ENCODE peak calls at places on chromosome 19, in four cellular contexts. W, O, C and L are unnamed samples.

GRCh38 chr19:19420570-19421301 is 15.3 kb downstream of the GATAD2A start:
- DNase-seq in W (no peak), O (no peak), C (no peak), L (no peak)

GRCh38 chr19:6279620-6279930 is 200 bp downstream of the MLLT1 start:
- DNase-seq in W (no peak), O (no peak), C (no peak), L (no peak)

GRCh38 chr19:2083174-2083854 is 12.8 kb downstream of the MOB3A start:
- DNase-seq in W (no peak), O (no peak), C (no peak), L (no peak)

GRCh38 chr19:40594657-40595077 is 6.5 kb upstream of the LTBP4 start:
- DNase-seq in W (peak; percentile 57), O (peak; percentile 53), C (no peak), L (no peak)

GRCh38 chr19:46660008-46660517 is 919 bp downstream of the DACT3 start:
- DNase-seq in W (peak; percentile 72), O (peak; percentile 65), C (peak; percentile 38), L (peak; percentile 78)

GRCh38 chr19:57672466-57672865 is 3.7 kb downstream of the ZSCAN4 start:
- DNase-seq in W (no peak), O (no peak), C (no peak), L (no peak)

GRCh38 chr19:53647792-53648191 is 16.0 kb downstream of the DPRX start:
- DNase-seq in W (no peak), O (no peak), C (no peak), L (no peak)

GRCh38 chr19:46384396-46384795 is 29.0 kb downstream of the CCDC8 start:
- DNase-seq in W (no peak), O (no peak), C (no peak), L (no peak)

GRCh38 chr19:53328967-53329366 is 4.6 kb upstream of the ZNF845 start:
- DNase-seq in W (no peak), O (no peak), C (peak; percentile 68), L (peak; percentile 75)

GRCh38 chr19:7391218-7391670 is 42.5 kb downstream of the ARHGEF18 start:
- DNase-seq in W (no peak), O (peak; percentile 51), C (no peak), L (no peak)

GRCh38 chr19:2477141-2477710 is 1.3 kb downstream of the GADD45B start:
- DNase-seq in W (peak; percentile 63), O (no peak), C (no peak), L (no peak)

GRCh38 chr19:23305555-23305954 is 55.4 kb upstream of the ZNF724 start:
- DNase-seq in W (no peak), O (no peak), C (no peak), L (peak; percentile 23)

GRCh38 chr19:10769533-10770491 is 51.9 kb downstream of the DNM2 start:
- DNase-seq in W (no peak), O (peak; percentile 63), C (no peak), L (peak; percentile 39)

GRCh38 chr19:58123354-58123753 is 25.3 kb upstream of the ZSCAN18 start:
- DNase-seq in W (no peak), O (no peak), C (no peak), L (peak; percentile 28)

GRCh38 chr19:23415561-23416191 is 20.4 kb upstream of the ZNF91 start:
- DNase-seq in W (peak; percentile 89), O (no peak), C (peak; percentile 90), L (peak; percentile 97)

GRCh38 chr19:6214881-6215541 is 64.8 kb downstream of the MLLT1 start:
- DNase-seq in W (no peak), O (no peak), C (no peak), L (no peak)

GRCh38 chr19:31282346-31282745 is 66.9 kb downstream of the TSHZ3 start:
- DNase-seq in W (no peak), O (no peak), C (no peak), L (no peak)

GRCh38 chr19:46802152-46802551 is 13.8 kb upstream of the SLC1A5 start:
- DNase-seq in W (no peak), O (no peak), C (no peak), L (no peak)

GRCh38 chr19:18657590-18658365 is 20.9 kb downstream of the KLHL26 start:
- DNase-seq in W (no peak), O (peak; percentile 42), C (no peak), L (peak; percentile 78)

GRCh38 chr19:9885077-9885552 is 50.0 kb downstream of the PIN1 start:
- DNase-seq in W (no peak), O (no peak), C (no peak), L (peak; percentile 56)

GRCh38 chr19:54030895-54031586 is 32.7 kb downstream of the VSTM1 start:
- DNase-seq in W (no peak), O (peak; percentile 40), C (no peak), L (peak; percentile 71)

GRCh38 chr19:14347999-14348889 is 33.0 kb upstream of the ADGRE5 start:
- DNase-seq in W (peak; percentile 92), O (peak; percentile 80), C (peak; percentile 80), L (peak; percentile 78)

GRCh38 chr19:42401365-42402303 is 11.5 kb upstream of the CNFN start:
- DNase-seq in W (peak; percentile 97), O (peak; percentile 81), C (peak; percentile 89), L (peak; percentile 96)

GRCh38 chr19:5792224-5792623 is 1.3 kb upstream of the DUS3L start:
- DNase-seq in W (no peak), O (no peak), C (no peak), L (no peak)

GRCh38 chr19:1312732-1313694 is 27.3 kb downstream of the EFNA2 start:
- DNase-seq in W (no peak), O (no peak), C (no peak), L (no peak)

GRCh38 chr19:8321760-8322637 is 703 bp downstream of the RPS28 start:
- DNase-seq in W (no peak), O (peak; percentile 28), C (no peak), L (no peak)

GRCh38 chr19:14432817-14433453 is at the start of gene PKN1:
- DNase-seq in W (peak; percentile 86), O (peak; percentile 78), C (peak; percentile 72), L (peak; percentile 88)

GRCh38 chr19:23762884-23763711 is 4.4 kb upstream of the ZNF681 start:
- DNase-seq in W (peak; percentile 86), O (peak; percentile 94), C (peak; percentile 98), L (peak; percentile 98)

DNA sequence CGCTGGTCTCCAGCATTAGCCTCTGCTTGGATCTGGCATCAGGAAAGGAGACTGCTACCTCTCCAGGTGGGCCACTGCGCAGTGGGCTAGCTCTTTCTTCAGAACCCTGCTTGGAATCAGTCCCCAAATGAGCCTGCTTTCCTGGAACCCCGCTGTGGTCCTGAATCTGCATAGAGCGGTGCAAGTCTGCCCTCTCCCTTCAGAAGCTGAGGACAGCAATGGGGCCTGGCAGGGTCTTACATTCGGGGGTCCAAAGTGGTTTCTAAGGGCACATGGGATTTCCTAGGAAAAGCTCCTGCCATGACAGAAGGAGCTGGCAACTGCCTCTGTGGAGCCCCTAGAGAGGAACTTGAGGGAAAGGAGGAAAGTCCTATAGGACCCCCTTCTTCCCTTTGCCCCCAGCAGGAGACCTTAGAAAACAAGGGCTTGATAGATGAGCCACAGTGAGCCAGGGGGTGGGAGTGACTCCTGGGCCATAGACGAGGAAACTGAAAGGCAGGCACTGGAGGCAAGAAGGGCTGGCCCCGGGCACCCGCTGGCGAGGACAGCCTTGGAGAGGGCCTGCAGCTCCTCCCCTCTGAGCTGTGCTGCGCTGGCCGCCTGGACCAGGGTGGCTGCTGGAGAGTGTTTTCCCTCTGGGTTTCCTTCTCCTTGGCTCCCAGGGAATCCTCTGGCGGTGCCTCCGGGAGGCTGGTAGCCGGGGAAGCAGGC is 1.4 kb upstream of the VSTM2B start:
- DNase-seq in W (no peak), O (no peak), C (peak; percentile 66), L (peak; percentile 70)
- TF ChIP-seq CREB1 in W (no peak), O (no peak), C (no peak), L (no peak)

GRCh38 chr19:13056052-13056660 is 46.5 kb downstream of the LYL1 start:
- DNase-seq in W (peak; percentile 70), O (no peak), C (peak; percentile 62), L (peak; percentile 73)
- TF ChIP-seq CREB1 in W (no peak), O (no peak), C (no peak), L (no peak)

DNA sequence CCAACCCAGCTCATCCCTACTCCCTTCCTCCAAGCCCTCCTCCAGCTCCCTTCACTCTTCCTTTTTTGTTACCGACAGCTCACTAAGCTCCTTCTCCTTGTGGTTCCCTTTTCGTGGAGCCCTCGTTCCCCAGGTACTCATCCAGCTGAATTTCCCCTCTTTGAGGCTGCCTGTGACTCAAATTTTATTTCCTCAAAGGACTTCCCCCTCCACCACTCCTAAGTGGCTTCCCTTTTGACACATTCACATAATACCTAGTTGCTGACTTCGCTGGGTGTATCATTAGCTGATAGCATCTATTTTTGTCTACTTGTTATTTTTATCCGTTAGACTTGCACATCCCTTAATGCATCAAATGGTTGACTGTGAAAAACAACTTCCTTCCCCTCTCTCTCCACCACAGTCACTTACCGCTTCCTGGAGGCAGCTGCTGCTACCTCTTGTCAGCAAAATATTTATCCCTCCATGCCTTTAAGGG is 14.5 kb downstream of the FFAR2 start:
- DNase-seq in W (no peak), O (no peak), C (no peak), L (no peak)
- TF ChIP-seq CREB1 in W (no peak), O (no peak), C (no peak), L (no peak)

GRCh38 chr19:48508729-48509310 is 2.8 kb downstream of the LMTK3 start:
- DNase-seq in W (no peak), O (no peak), C (no peak), L (no peak)

GRCh38 chr19:48511800-48512503 is at the start of gene LMTK3:
- DNase-seq in W (peak; percentile 82), O (peak; percentile 81), C (peak; percentile 71), L (peak; percentile 87)

GRCh38 chr19:48509467-48510194 is 2.0 kb downstream of the LMTK3 start:
- DNase-seq in W (no peak), O (no peak), C (no peak), L (peak; percentile 78)

GRCh38 chr19:48511321-48511731 is 309 bp downstream of the LMTK3 start:
- DNase-seq in W (peak; percentile 74), O (no peak), C (no peak), L (no peak)

GRCh38 chr19:48510421-48511268 is 990 bp downstream of the LMTK3 start:
- DNase-seq in W (peak; percentile 94), O (peak; percentile 77), C (peak; percentile 89), L (peak; percentile 92)
- TF ChIP-seq CREB1 in W (peak; percentile 25), O (no peak), C (no peak), L (peak; percentile 16)

GRCh38 chr19:28009696-28010095 is 1203.3 kb downstream of the UQCRFS1 start:
- DNase-seq in W (no peak), O (no peak), C (no peak), L (no peak)
- TF ChIP-seq CREB1 in W (no peak), O (no peak), C (no peak), L (no peak)

DNA sequence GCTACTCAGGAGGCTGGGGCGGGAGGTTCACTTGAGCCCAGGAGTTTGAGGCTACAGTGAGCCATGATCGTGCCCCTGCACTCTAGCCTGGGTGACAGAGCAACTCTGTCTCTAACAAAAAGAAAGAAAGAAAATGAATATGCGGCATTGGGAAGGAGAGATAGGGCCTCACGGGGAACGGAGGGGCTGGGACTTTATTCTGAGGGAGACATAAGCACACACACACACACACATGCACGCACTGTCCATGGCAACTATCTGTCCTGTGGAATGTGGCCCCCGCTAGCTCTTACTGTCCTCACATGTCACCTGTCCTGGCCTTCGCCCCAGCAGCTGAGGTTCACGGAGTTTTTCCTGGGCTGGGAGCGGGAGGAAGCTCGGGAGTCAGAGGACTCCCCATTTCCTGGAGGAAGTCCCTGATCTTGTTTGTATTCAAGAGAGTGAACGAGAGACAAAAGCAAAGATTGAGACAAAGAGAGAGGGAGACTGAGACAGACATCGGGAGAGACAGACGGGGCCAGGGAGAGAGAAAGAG is 654 bp downstream of the STAP2 start:
- DNase-seq in W (no peak), O (peak; percentile 75), C (no peak), L (peak; percentile 51)
- TF ChIP-seq CREB1 in W (no peak), O (no peak), C (no peak), L (no peak)